ENCODE peak calls at places on chromosomes 4 and X, in eight cellular contexts. V is lung, F is tibial nerve, J is SJSA1, W is heart right ventricle, X is prostate gland, U is left ventricle myocardium inferior, I is IMR-90. O is an unnamed sample. For H3K4me1, the result is how much of the 10 kb centered on the place peaks cover.

GRCh38 chrX:41600266-41600665 is 88.5 kb upstream of the GPR34 start:
- DNase-seq in W (no peak), X (no peak), J (peak), U (no peak), F (no peak), V (no peak), I (peak), O (no peak)

GRCh38 chr4:48212165-48212564 is 57.5 kb downstream of the TEC start:
- DNase-seq in W (no peak), F (no peak), U (no peak), X (no peak), V (no peak), I (no peak), J (no peak), O (no peak)

GRCh38 chrX:13110427-13111324 is 66.3 kb upstream of the FAM9C start:
- DNase-seq in F (peak), V (peak), W (peak), J (peak), I (peak), U (peak), X (peak), O (peak)

GRCh38 chr4:128597515-128597914 is 212.0 kb upstream of the JADE1 start:
- DNase-seq in U (no peak), X (no peak), I (no peak), J (no peak), F (no peak), V (no peak), W (no peak), O (no peak)

GRCh38 chr4:52096048-52096447 is 44.9 kb downstream of the SPATA18 start:
- DNase-seq in J (no peak), X (no peak), V (no peak), U (no peak), W (no peak), F (no peak), I (peak), O (no peak)

GRCh38 chr4:156662921-156663320 is 308.7 kb downstream of the PDGFC start:
- DNase-seq in J (no peak), V (no peak), U (no peak), W (no peak), I (no peak), X (no peak), F (no peak), O (no peak)

GRCh38 chr4:89879201-89879600 is 15.5 kb upstream of the MMRN1 start:
- DNase-seq in J (no peak), W (no peak), V (no peak), X (no peak), U (no peak), I (no peak), F (no peak), O (no peak)

GRCh38 chr4:41384992-41385391 is 128.3 kb downstream of the UCHL1 start:
- DNase-seq in F (peak), I (no peak), X (peak), U (peak), W (peak), V (peak), J (no peak), O (peak)

GRCh38 chrX:10240918-10241317 is 84.1 kb downstream of the CLCN4 start:
- DNase-seq in U (no peak), X (no peak), J (peak), W (no peak), V (no peak), F (peak), I (peak), O (no peak)

GRCh38 chr4:150578745-150579470 is 3.0 kb upstream of the MAB21L2 start:
- DNase-seq in F (no peak), U (no peak), X (no peak), W (no peak), J (no peak), I (peak), V (no peak), O (no peak)

GRCh38 chr4:68373513-68373912 is 23.6 kb upstream of the YTHDC1 start:
- DNase-seq in F (peak), V (peak), U (peak), I (peak), J (no peak), W (peak), X (peak), O (peak)

GRCh38 chrX:2819345-2820130 is 9.2 kb upstream of the GYG2 start:
- DNase-seq in W (no peak), V (no peak), J (no peak), I (peak), F (no peak), X (no peak), U (no peak), O (no peak)

GRCh38 chr4:123977623-123978022 is 581.0 kb downstream of the SPRY1 start:
- DNase-seq in F (no peak), U (no peak), W (no peak), X (no peak), I (peak), J (no peak), V (no peak), O (no peak)

GRCh38 chrX:5042563-5042962 is 1186.1 kb downstream of the NLGN4X start:
- DNase-seq in U (no peak), I (no peak), V (no peak), J (no peak), W (no peak), F (no peak), X (no peak), O (no peak)

GRCh38 chr4:148112231-148112982 is 329.8 kb downstream of the NR3C2 start:
- DNase-seq in F (no peak), V (no peak), X (no peak), W (no peak), U (no peak), J (no peak), I (peak), O (no peak)

GRCh38 chr4:143626134-143626859 is 74.2 kb downstream of the FREM3 start:
- DNase-seq in X (peak), J (peak), F (peak), I (no peak), V (peak), W (peak), U (peak), O (peak)

GRCh38 chr4:82124365-82124764 is 249.4 kb downstream of the HNRNPD start:
- DNase-seq in V (no peak), J (no peak), F (no peak), W (no peak), I (no peak), U (no peak), X (no peak), O (no peak)

GRCh38 chrX:72201836-72202536 is 20.4 kb downstream of the PIN4 start:
- DNase-seq in V (no peak), X (no peak), U (no peak), F (no peak), W (no peak), J (peak), I (peak), O (no peak)

GRCh38 chrX:46383006-46383405 is 162.2 kb downstream of the ZNF674 start:
- DNase-seq in U (no peak), V (no peak), F (no peak), X (no peak), I (no peak), W (no peak), J (no peak), O (no peak)

GRCh38 chr4:172762902-172763301 is 405.7 kb upstream of the GALNT7 start:
- DNase-seq in U (no peak), F (no peak), X (no peak), V (no peak), J (no peak), I (no peak), W (no peak), O (no peak)

GRCh38 chrX:7154040-7154597 is 6.2 kb upstream of the PUDP start:
- DNase-seq in J (no peak), W (no peak), X (no peak), F (no peak), U (no peak), V (no peak), I (no peak), O (no peak)

GRCh38 chrX:13005671-13006473 is 31.0 kb downstream of the TMSB4X start:
- DNase-seq in V (no peak), I (peak), X (no peak), U (no peak), F (no peak), W (no peak), J (no peak), O (no peak)

GRCh38 chr4:138487217-138487616 is 245.1 kb upstream of the SLC7A11 start:
- DNase-seq in W (no peak), U (no peak), J (no peak), F (no peak), V (no peak), I (no peak), X (no peak), O (no peak)

GRCh38 chrX:13699183-13699826 is 10.4 kb downstream of the RAB9A start:
- DNase-seq in I (peak), U (no peak), J (no peak), X (no peak), W (peak), F (no peak), V (no peak), O (no peak)

GRCh38 chrX:111098874-111099273 is 2.9 kb downstream of the PAK3 start:
- DNase-seq in U (no peak), J (no peak), W (peak), I (peak), F (peak), X (no peak), V (peak), O (no peak)

GRCh38 chrX:39853417-39853816 is 244.3 kb downstream of the BCOR start:
- DNase-seq in X (no peak), W (no peak), U (no peak), I (no peak), V (no peak), J (no peak), F (no peak), O (no peak)
- H3K4me1 ChIP-seq in X (under half), W (under half), U (under half), I (under half), V (under half), J (half or more), F (under half), O (under half)

GRCh38 chr4:16790508-16790907 is 107.9 kb downstream of the LDB2 start:
- DNase-seq in F (no peak), W (no peak), X (no peak), J (no peak), V (no peak), U (no peak), I (no peak), O (no peak)

GRCh38 chr4:16788893-16789292 is 109.6 kb downstream of the LDB2 start:
- DNase-seq in F (no peak), U (no peak), V (no peak), W (no peak), J (peak), I (no peak), X (no peak), O (no peak)

GRCh38 chr4:16785800-16786527 is 112.5 kb downstream of the LDB2 start:
- DNase-seq in F (no peak), J (peak), W (no peak), I (peak), X (no peak), V (no peak), U (no peak), O (no peak)

GRCh38 chr4:16794816-16795445 is 103.5 kb downstream of the LDB2 start:
- DNase-seq in I (peak), X (no peak), V (no peak), F (peak), U (peak), J (peak), W (peak), O (peak)

GRCh38 chr4:16791460-16791859 is 107.0 kb downstream of the LDB2 start:
- DNase-seq in F (no peak), V (no peak), J (no peak), U (no peak), W (no peak), X (no peak), I (no peak), O (no peak)
- H3K4me1 ChIP-seq in F (under half), V (under half), J (under half), U (under half), W (under half), X (under half), I (under half), O (under half)

GRCh38 chrX:130172127-130172834 is 519 bp downstream of the RAB33A start:
- DNase-seq in F (no peak), W (no peak), J (no peak), X (no peak), I (no peak), U (no peak), V (no peak), O (no peak)
- H3K4me1 ChIP-seq in F (under half), W (under half), J (under half), X (under half), I (under half), U (under half), V (under half), O (under half)

DNA sequence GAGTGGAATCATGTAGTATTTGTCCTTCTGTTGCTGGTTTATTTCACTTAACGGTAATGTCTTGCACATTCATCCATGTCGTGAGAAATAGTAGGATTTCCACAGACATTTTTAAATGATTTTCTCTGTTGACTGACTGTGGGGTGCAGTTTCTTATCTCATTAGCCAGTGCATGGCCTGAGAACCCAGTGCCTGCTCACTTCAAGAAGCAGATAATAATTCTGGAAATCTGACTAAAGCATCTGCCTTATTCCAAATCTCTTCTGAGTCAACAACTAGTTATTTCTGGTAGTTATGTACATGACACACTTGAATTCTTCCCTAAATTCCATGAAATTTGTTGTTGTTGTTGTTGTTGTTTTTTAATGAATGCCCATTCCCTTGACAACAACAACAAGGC is 77.6 kb downstream of the NPFFR2 start:
- DNase-seq in F (no peak), X (no peak), U (no peak), J (no peak), V (no peak), W (no peak), I (no peak), O (no peak)
- H3K4me1 ChIP-seq in F (under half), X (under half), U (under half), J (under half), V (under half), W (under half), I (under half), O (under half)